ENCODE peak calls at places on chromosomes 4 and X, in four cellular contexts. B, X, F and I are unnamed samples.

GRCh38 chr4:111323496-111323895 is 700.6 kb upstream of the PITX2 start:
- DNase-seq in B (peak; percentile 66), X (no peak), F (no peak), I (no peak)

GRCh38 chrX:389021-389441 is 2.3 kb upstream of the PPP2R3B start:
- DNase-seq in B (peak; percentile 2), X (peak; percentile 55), F (no peak), I (peak; percentile 82)

GRCh38 chrX:10677490-10677889 is 57.1 kb upstream of the MID1 start:
- DNase-seq in B (no peak), X (no peak), F (no peak), I (peak; percentile 10)

GRCh38 chrX:68332156-68332823 is 101.0 kb downstream of the OPHN1 start:
- DNase-seq in B (peak; percentile 13), X (peak; percentile 0), F (no peak), I (no peak)

GRCh38 chr4:140296871-140297570 is 76.4 kb upstream of the SCOC start:
- DNase-seq in B (no peak), X (peak; percentile 13), F (peak; percentile 22), I (no peak)

GRCh38 chrX:137982791-137983190 is 416.9 kb downstream of the ZIC3 start:
- DNase-seq in B (no peak), X (no peak), F (no peak), I (no peak)

GRCh38 chrX:16444353-16444752 is 205.6 kb upstream of the S100G start:
- DNase-seq in B (peak; percentile 78), X (no peak), F (no peak), I (no peak)

GRCh38 chr4:114488301-114488982 is 110.2 kb upstream of the UGT8 start:
- DNase-seq in B (no peak), X (no peak), F (no peak), I (no peak)

GRCh38 chrX:129980043-129980442 is 2.4 kb upstream of the BCORL1 start:
- DNase-seq in B (no peak), X (no peak), F (no peak), I (no peak)

GRCh38 chr4:130632731-130633604 is 1537.0 kb downstream of the C4orf33 start:
- DNase-seq in B (peak; percentile 92), X (no peak), F (no peak), I (no peak)

GRCh38 chrX:1581132-1581531 is 10.3 kb upstream of the AKAP17A start:
- DNase-seq in B (peak; percentile 20), X (no peak), F (peak; percentile 55), I (no peak)

GRCh38 chrX:17464196-17464595 is 89.2 kb downstream of the NHS start:
- DNase-seq in B (peak; percentile 19), X (no peak), F (no peak), I (no peak)

GRCh38 chr4:142582340-142582739 is 263.8 kb downstream of the INPP4B start:
- DNase-seq in B (no peak), X (no peak), F (no peak), I (peak; percentile 21)

GRCh38 chr4:8169763-8170162 is 11.2 kb upstream of the ABLIM2 start:
- DNase-seq in B (no peak), X (no peak), F (no peak), I (no peak)

GRCh38 chrX:149495573-149496071 is 9.5 kb downstream of the IDS start:
- DNase-seq in B (peak; percentile 81), X (no peak), F (peak; percentile 49), I (no peak)

GRCh38 chr4:166017804-166018203 is 144.8 kb downstream of the TLL1 start:
- DNase-seq in B (peak; percentile 7), X (no peak), F (no peak), I (no peak)

GRCh38 chrX:85309717-85310116 is 65.9 kb downstream of the ZNF711 start:
- DNase-seq in B (no peak), X (no peak), F (no peak), I (no peak)

GRCh38 chrX:107708762-107709161 is 66.8 kb downstream of the TSC22D3 start:
- DNase-seq in B (no peak), X (no peak), F (no peak), I (no peak)

GRCh38 chrX:47562615-47563243 is 1.7 kb downstream of the ARAF start:
- DNase-seq in B (peak; percentile 27), X (no peak), F (no peak), I (no peak)

GRCh38 chrX:30887721-30888120 is 1.3 kb downstream of the TAB3 start:
- DNase-seq in B (no peak), X (no peak), F (no peak), I (no peak)

GRCh38 chr4:53189011-53189410 is 176.8 kb downstream of the SCFD2 start:
- DNase-seq in B (peak; percentile 61), X (no peak), F (no peak), I (no peak)

GRCh38 chrX:129981207-129981553 is 1.3 kb upstream of the BCORL1 start:
- DNase-seq in B (no peak), X (no peak), F (no peak), I (no peak)

GRCh38 chrX:105314468-105314867 is 94.0 kb upstream of the TEX13A start:
- DNase-seq in B (peak; percentile 34), X (no peak), F (no peak), I (no peak)

GRCh38 chr4:47860305-47860704 is 22.4 kb upstream of the CORIN start:
- DNase-seq in B (no peak), X (no peak), F (no peak), I (no peak)

GRCh38 chrX:49030283-49030682 is 12.9 kb downstream of the TFE3 start:
- DNase-seq in B (no peak), X (no peak), F (no peak), I (no peak)

GRCh38 chr4:337932-338758 is 531 bp downstream of the ZNF141 start:
- DNase-seq in B (peak; percentile 45), X (no peak), F (no peak), I (no peak)

GRCh38 chrX:118726887-118727685 is at the start of gene IL13RA1:
- DNase-seq in B (peak; percentile 90), X (no peak), F (peak; percentile 88), I (no peak)

GRCh38 chr4:1345905-1346780 is 865 bp upstream of the UVSSA start:
- DNase-seq in B (peak; percentile 43), X (no peak), F (peak; percentile 17), I (peak; percentile 44)

GRCh38 chr4:148634476-148634875 is 192.3 kb upstream of the NR3C2 start:
- DNase-seq in B (no peak), X (no peak), F (no peak), I (no peak)

GRCh38 chr4:116217781-116218180 is 867.6 kb downstream of the TRAM1L1 start:
- DNase-seq in B (peak; percentile 37), X (no peak), F (no peak), I (no peak)

GRCh38 chr4:8200302-8200975 is 1.3 kb downstream of the SH3TC1 start:
- DNase-seq in B (no peak), X (no peak), F (no peak), I (no peak)

GRCh38 chr4:155442267-155443105 is 65.7 kb upstream of the MAP9 start:
- DNase-seq in B (peak; percentile 76), X (peak; percentile 53), F (peak; percentile 81), I (peak; percentile 72)

GRCh38 chr4:98642991-98643426 is 15.4 kb downstream of the TSPAN5 start:
- DNase-seq in B (peak; percentile 90), X (no peak), F (peak; percentile 24), I (no peak)

GRCh38 chr4:44446801-44447562 is 1.6 kb downstream of the KCTD8 start:
- DNase-seq in B (no peak), X (no peak), F (no peak), I (no peak)

GRCh38 chrX:50747471-50747900 is 66.5 kb downstream of the SHROOM4 start:
- DNase-seq in B (peak; percentile 17), X (no peak), F (peak; percentile 43), I (peak; percentile 7)